ENCODE peak calls at places on chromosomes 13 and 19, in four cellular contexts. L is activated T-helper 1 cell treated with Interleukin-2 at 50 U/mL for 16 hours, Z is body of pancreas, Q is amygdala. J is an unnamed sample.

GRCh38 chr19:33293255-33294057 is 8.9 kb downstream of the CEBPA start:
- DNase-seq in L (no peak), Z (peak), Q (no peak), J (peak)

GRCh38 chr13:85665286-85665685 is 133.9 kb downstream of the SLITRK6 start:
- DNase-seq in L (no peak), Z (no peak), Q (no peak), J (peak)

GRCh38 chr19:35041548-35042055 is at the start of gene HPN:
- DNase-seq in L (no peak), Z (peak), Q (no peak), J (no peak)

GRCh38 chr13:99605417-99606321 is 104.4 kb downstream of the TM9SF2 start:
- DNase-seq in L (peak), Z (peak), Q (no peak), J (peak)

GRCh38 chr13:104773775-104774174 is 1707.6 kb upstream of the SLC10A2 start:
- DNase-seq in L (no peak), Z (no peak), Q (no peak), J (peak)

GRCh38 chr13:100434010-100434763 is 154.4 kb downstream of the GGACT start:
- DNase-seq in L (no peak), Z (no peak), Q (no peak), J (peak)

GRCh38 chr13:49497272-49497671 is 1.5 kb downstream of the PHF11 start:
- DNase-seq in L (no peak), Z (no peak), Q (no peak), J (no peak)

GRCh38 chr13:24788538-24788937 is 24.6 kb downstream of the RNF17 start:
- DNase-seq in L (no peak), Z (no peak), Q (no peak), J (no peak)

GRCh38 chr13:99909836-99910619 is 61.5 kb downstream of the ZIC5 start:
- DNase-seq in L (no peak), Z (peak), Q (no peak), J (no peak)

GRCh38 chr19:46659151-46660007 is 1.6 kb downstream of the DACT3 start:
- DNase-seq in L (no peak), Z (no peak), Q (no peak), J (no peak)

J was measured in RPMI7951.